ENCODE peak calls at places on chromosomes 2 and 18, in eight cellular contexts. G is ovary, O is SJSA1, B is WERI-Rb-1, H is psoas muscle, S is right lobe of liver, Y is tibial artery, I is breast epithelium. N is an unnamed sample.
A peak's percentile ranks its signal among the peaks of the same experiment; 100 is the strongest.

GRCh38 chr18:9950289-9951016 is 36.6 kb downstream of the VAPA start:
- DNase-seq in G (no peak), O (no peak), B (no peak), H (no peak), S (no peak), Y (no peak), I (no peak), N (no peak)

GRCh38 chr2:215531284-215531683 is 95.4 kb upstream of the FN1 start:
- DNase-seq in G (no peak), O (peak; percentile 31), B (no peak), H (no peak), S (no peak), Y (no peak), I (no peak), N (no peak)

GRCh38 chr18:64017870-64018269 is 48.0 kb downstream of the SERPINB8 start:
- DNase-seq in G (no peak), O (no peak), B (no peak), H (no peak), S (no peak), Y (no peak), I (no peak), N (no peak)

GRCh38 chr2:232231514-232231913 is 147.0 kb upstream of the ALPP start:
- DNase-seq in G (no peak), O (no peak), B (no peak), H (no peak), S (no peak), Y (no peak), I (no peak), N (no peak)

GRCh38 chr2:104487381-104487780 is 366.5 kb upstream of the POU3F3 start:
- DNase-seq in G (no peak), O (no peak), B (no peak), H (no peak), S (no peak), Y (no peak), I (no peak), N (no peak)

GRCh38 chr18:38563396-38563980 is 997.9 kb upstream of the CELF4 start:
- DNase-seq in G (no peak), O (no peak), B (no peak), H (no peak), S (no peak), Y (no peak), I (no peak), N (no peak)

GRCh38 chr2:1521191-1521877 is 108.1 kb downstream of the TPO start:
- DNase-seq in G (no peak), O (no peak), B (no peak), H (no peak), S (no peak), Y (no peak), I (no peak), N (no peak)

GRCh38 chr2:69298261-69298660 is 88.8 kb downstream of the GFPT1 start:
- DNase-seq in G (no peak), O (peak; percentile 78), B (no peak), H (no peak), S (no peak), Y (peak; percentile 79), I (no peak), N (no peak)

GRCh38 chr2:88184762-88185161 is 14.6 kb downstream of the THNSL2 start:
- DNase-seq in G (no peak), O (no peak), B (no peak), H (no peak), S (no peak), Y (no peak), I (no peak), N (no peak)

GRCh38 chr2:125553768-125554167 is 1102.2 kb upstream of the GYPC start:
- DNase-seq in G (no peak), O (no peak), B (peak; percentile 9), H (no peak), S (no peak), Y (no peak), I (no peak), N (no peak)

GRCh38 chr2:20231632-20232031 is 6.7 kb upstream of the SDC1 start:
- DNase-seq in G (no peak), O (peak; percentile 23), B (peak; percentile 11), H (no peak), S (peak; percentile 60), Y (peak; percentile 43), I (peak; percentile 91), N (no peak)

GRCh38 chr2:85888020-85888744 is 608 bp downstream of the ST3GAL5 start:
- DNase-seq in G (no peak), O (peak; percentile 43), B (peak; percentile 26), H (peak; percentile 64), S (peak; percentile 32), Y (no peak), I (no peak), N (peak; percentile 71)

GRCh38 chr18:22639626-22640025 is 221.9 kb upstream of the CTAGE1 start:
- DNase-seq in G (no peak), O (no peak), B (no peak), H (no peak), S (no peak), Y (no peak), I (no peak), N (no peak)

GRCh38 chr2:233966388-233966787 is 49.2 kb downstream of the TRPM8 start:
- DNase-seq in G (no peak), O (no peak), B (no peak), H (no peak), S (no peak), Y (no peak), I (no peak), N (no peak)

GRCh38 chr2:60294901-60295590 is 258.4 kb downstream of the BCL11A start:
- DNase-seq in G (no peak), O (no peak), B (peak; percentile 90), H (no peak), S (no peak), Y (no peak), I (no peak), N (no peak)

GRCh38 chr2:202221873-202222272 is 16.5 kb downstream of the SUMO1 start:
- DNase-seq in G (no peak), O (peak; percentile 6), B (no peak), H (no peak), S (no peak), Y (no peak), I (no peak), N (no peak)

GRCh38 chr2:12714391-12715221 is 2.1 kb upstream of the TRIB2 start:
- DNase-seq in G (no peak), O (peak; percentile 90), B (no peak), H (no peak), S (no peak), Y (no peak), I (no peak), N (peak; percentile 83)

GRCh38 chr2:55943466-55943865 is 19.9 kb upstream of the EFEMP1 start:
- DNase-seq in G (no peak), O (no peak), B (no peak), H (no peak), S (no peak), Y (no peak), I (no peak), N (no peak)

GRCh38 chr2:25341753-25342371 is at the start of gene DNMT3A:
- DNase-seq in G (peak; percentile 79), O (no peak), B (peak; percentile 72), H (peak; percentile 86), S (peak; percentile 76), Y (peak; percentile 81), I (peak; percentile 63), N (no peak)

GRCh38 chr2:171086352-171087290 is 74.1 kb downstream of the TLK1 start:
- DNase-seq in G (no peak), O (peak; percentile 64), B (peak; percentile 56), H (no peak), S (no peak), Y (no peak), I (no peak), N (no peak)

GRCh38 chr2:166959556-166959955 is 71.3 kb downstream of the XIRP2 start:
- DNase-seq in G (no peak), O (no peak), B (no peak), H (no peak), S (no peak), Y (no peak), I (no peak), N (no peak)

GRCh38 chr2:221203846-221204245 is 368.3 kb downstream of the EPHA4 start:
- DNase-seq in G (no peak), O (no peak), B (no peak), H (no peak), S (no peak), Y (no peak), I (no peak), N (no peak)

DNA sequence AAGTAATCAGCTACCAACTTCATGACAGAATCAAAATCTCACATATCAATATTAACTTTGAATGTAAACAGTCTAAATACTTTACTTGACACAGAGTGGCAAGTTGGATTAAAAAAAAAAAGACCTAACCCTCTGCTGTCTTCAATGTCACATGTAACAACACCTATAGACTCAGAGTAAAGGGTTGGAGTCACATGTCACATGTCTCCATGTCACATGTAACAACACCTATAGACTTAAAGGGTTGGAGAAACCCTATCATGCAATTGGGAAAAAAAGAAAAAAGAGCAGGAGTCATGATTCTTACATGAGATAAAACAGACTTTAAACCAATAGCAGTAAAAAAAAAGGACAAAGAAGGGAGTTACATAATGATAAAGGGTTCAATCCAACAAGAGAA is 665.3 kb upstream of the LRRTM1 start:
- DNase-seq in G (no peak), O (no peak), B (no peak), H (no peak), S (no peak), Y (no peak), I (no peak), N (no peak)
- H3K9me3 ChIP-seq in G (no peaks in the 10 kb centered on the region), O (peaks cover 8% of the 10 kb centered on the region), B (no peaks in the 10 kb centered on the region), H (peaks cover 9% of the 10 kb centered on the region), S (no peaks in the 10 kb centered on the region), Y (peaks cover 15% of the 10 kb centered on the region), I (peaks cover 18% of the 10 kb centered on the region), N (no peaks in the 10 kb centered on the region)

DNA sequence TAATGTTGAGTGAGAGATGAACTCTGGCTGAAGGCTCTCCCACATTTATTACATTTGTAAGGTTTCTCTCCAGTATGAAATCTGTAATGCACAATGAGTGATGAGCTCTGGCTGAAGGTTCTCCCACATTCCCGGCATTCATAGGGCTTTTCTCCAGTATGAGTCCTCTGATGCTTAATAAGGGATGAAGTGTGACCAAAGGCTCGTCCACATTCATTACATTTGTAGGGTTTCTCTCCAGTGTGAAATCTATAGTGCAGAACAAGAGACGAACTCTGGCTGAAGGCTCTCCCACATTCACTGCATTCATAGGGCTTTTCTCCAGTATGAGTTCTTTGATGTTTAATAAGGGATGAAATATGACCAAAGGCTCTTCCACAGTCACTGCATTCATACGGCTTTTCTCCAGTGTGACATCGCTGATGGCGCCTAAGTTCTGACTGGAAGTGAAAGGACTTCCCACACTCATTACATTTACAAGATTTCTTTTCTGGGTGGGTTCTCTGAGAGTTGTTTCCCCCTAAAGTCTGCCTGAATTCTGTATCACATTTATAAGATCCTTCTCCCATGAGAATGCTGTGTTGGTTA is 10.2 kb downstream of the ZNF514 start:
- DNase-seq in G (no peak), O (no peak), B (no peak), H (no peak), S (no peak), Y (no peak), I (no peak), N (no peak)
- H3K9me3 ChIP-seq in G (peaks cover 54% of the 10 kb centered on the region), O (peaks cover 59% of the 10 kb centered on the region), B (peaks cover 55% of the 10 kb centered on the region), H (peaks cover 95% of the 10 kb centered on the region), S (peaks cover 49% of the 10 kb centered on the region), Y (peaks cover 86% of the 10 kb centered on the region), I (peaks cover 79% of the 10 kb centered on the region), N (peaks cover 95% of the 10 kb centered on the region)

GRCh38 chr2:240615409-240615808 is 9.9 kb upstream of the GPR35 start:
- DNase-seq in G (no peak), O (no peak), B (no peak), H (no peak), S (no peak), Y (no peak), I (no peak), N (peak; percentile 9)
- H3K9me3 ChIP-seq in G (no peaks in the 10 kb centered on the region), O (peaks cover 8% of the 10 kb centered on the region), B (peaks cover 9% of the 10 kb centered on the region), H (no peaks in the 10 kb centered on the region), S (no peaks in the 10 kb centered on the region), Y (no peaks in the 10 kb centered on the region), I (no peaks in the 10 kb centered on the region), N (no peaks in the 10 kb centered on the region)

GRCh38 chr18:35303610-35304009 is 13.6 kb upstream of the ZSCAN30 start:
- DNase-seq in G (no peak), O (no peak), B (no peak), H (no peak), S (no peak), Y (no peak), I (no peak), N (no peak)
- H3K9me3 ChIP-seq in G (peaks cover 53% of the 10 kb centered on the region), O (peaks cover 54% of the 10 kb centered on the region), B (peaks cover 19% of the 10 kb centered on the region), H (peaks cover 83% of the 10 kb centered on the region), S (peaks cover 57% of the 10 kb centered on the region), Y (peaks cover 92% of the 10 kb centered on the region), I (peaks cover 78% of the 10 kb centered on the region), N (peaks cover 97% of the 10 kb centered on the region)